ENCODE peak calls at places on chromosomes 1 and 21, in eight cellular contexts. N, I, X, B, G, J, O and T are unnamed samples.

GRCh38 chr21:38925923-38926322 is 120.2 kb downstream of the ETS2 start:
- DNase-seq in N (no peak), I (peak), X (peak), B (no peak), G (no peak), J (peak), O (peak), T (no peak)

GRCh38 chr1:203326830-203327683 is 21.7 kb downstream of the BTG2 start:
- DNase-seq in N (peak), I (peak), X (peak), B (peak), G (peak), J (peak), O (peak), T (peak)

GRCh38 chr1:109890115-109890953 is 20.3 kb upstream of the CSF1 start:
- DNase-seq in N (no peak), I (no peak), X (no peak), B (no peak), G (peak), J (no peak), O (no peak), T (no peak)

GRCh38 chr1:187626056-187626455 is 797.3 kb downstream of the PLA2G4A start:
- DNase-seq in N (no peak), I (no peak), X (no peak), B (no peak), G (no peak), J (no peak), O (no peak), T (no peak)

GRCh38 chr1:47894718-47895393 is 102.3 kb downstream of the TRABD2B start:
- DNase-seq in N (no peak), I (no peak), X (no peak), B (no peak), G (no peak), J (no peak), O (peak), T (no peak)

GRCh38 chr1:84403362-84403761 is 5.1 kb downstream of the DNASE2B start:
- DNase-seq in N (no peak), I (no peak), X (no peak), B (no peak), G (no peak), J (no peak), O (no peak), T (no peak)

GRCh38 chr1:235643837-235644692 is 5.5 kb downstream of the GNG4 start:
- DNase-seq in N (no peak), I (peak), X (no peak), B (no peak), G (no peak), J (no peak), O (no peak), T (no peak)

GRCh38 chr1:228994691-228995090 is 259.4 kb downstream of the RHOU start:
- DNase-seq in N (no peak), I (no peak), X (no peak), B (no peak), G (no peak), J (no peak), O (no peak), T (no peak)

GRCh38 chr1:152855661-152856060 is 4.1 kb upstream of the LCE7A start:
- DNase-seq in N (no peak), I (no peak), X (no peak), B (no peak), G (no peak), J (no peak), O (no peak), T (no peak)

GRCh38 chr1:116374340-116375164 is 1.5 kb downstream of the ATP1A1 start:
- DNase-seq in N (peak), I (no peak), X (no peak), B (no peak), G (no peak), J (no peak), O (no peak), T (no peak)

GRCh38 chr1:62672029-62672428 is 16.2 kb downstream of the DOCK7 start:
- DNase-seq in N (no peak), I (no peak), X (no peak), B (no peak), G (no peak), J (no peak), O (no peak), T (no peak)

GRCh38 chr1:56146449-56146848 is 432.9 kb downstream of the PLPP3 start:
- DNase-seq in N (no peak), I (peak), X (no peak), B (no peak), G (no peak), J (peak), O (peak), T (no peak)

GRCh38 chr1:171501305-171502021 is 16.1 kb downstream of the PRRC2C start:
- DNase-seq in N (no peak), I (no peak), X (no peak), B (no peak), G (no peak), J (no peak), O (no peak), T (no peak)

GRCh38 chr1:239603530-239603929 is 217.2 kb downstream of the CHRM3 start:
- DNase-seq in N (no peak), I (no peak), X (no peak), B (no peak), G (no peak), J (no peak), O (no peak), T (no peak)

GRCh38 chr1:166730299-166730888 is 108.9 kb upstream of the POGK start:
- DNase-seq in N (no peak), I (no peak), X (no peak), B (no peak), G (no peak), J (no peak), O (no peak), T (no peak)

GRCh38 chr1:173427146-173428054 is 49.7 kb upstream of the PRDX6 start:
- DNase-seq in N (no peak), I (no peak), X (no peak), B (no peak), G (no peak), J (no peak), O (no peak), T (no peak)

GRCh38 chr1:57424231-57425027 is 569 bp upstream of the DAB1 start:
- DNase-seq in N (no peak), I (no peak), X (peak), B (peak), G (no peak), J (no peak), O (no peak), T (peak)

GRCh38 chr1:164668451-164668850 is 109.5 kb downstream of the PBX1 start:
- DNase-seq in N (no peak), I (no peak), X (no peak), B (no peak), G (no peak), J (no peak), O (no peak), T (no peak)

GRCh38 chr21:32094792-32095191 is 184.1 kb downstream of the MIS18A start:
- DNase-seq in N (no peak), I (no peak), X (no peak), B (no peak), G (no peak), J (no peak), O (no peak), T (no peak)

GRCh38 chr1:207858806-207859205 is 52.1 kb downstream of the CD34 start:
- DNase-seq in N (no peak), I (no peak), X (no peak), B (no peak), G (no peak), J (no peak), O (no peak), T (no peak)

GRCh38 chr1:27306892-27307850 is 14.8 kb upstream of the TMEM222 start:
- DNase-seq in N (no peak), I (no peak), X (no peak), B (peak), G (no peak), J (no peak), O (no peak), T (peak)

GRCh38 chr1:108704501-108704900 is 8.2 kb upstream of the FNDC7 start:
- DNase-seq in N (no peak), I (no peak), X (no peak), B (no peak), G (no peak), J (peak), O (peak), T (no peak)

GRCh38 chr1:171788696-171789095 is 7.2 kb downstream of the METTL13 start:
- DNase-seq in N (no peak), I (no peak), X (no peak), B (no peak), G (no peak), J (peak), O (no peak), T (no peak)

GRCh38 chr1:232047473-232047872 is 420.9 kb downstream of the DISC1 start:
- DNase-seq in N (no peak), I (no peak), X (no peak), B (no peak), G (no peak), J (no peak), O (no peak), T (no peak)

GRCh38 chr1:43524804-43525203 is 5.9 kb upstream of the PTPRF start:
- DNase-seq in N (no peak), I (no peak), X (no peak), B (no peak), G (no peak), J (no peak), O (no peak), T (no peak)

GRCh38 chr1:201990427-201990826 is 8.0 kb downstream of the RNPEP start:
- DNase-seq in N (no peak), I (no peak), X (no peak), B (no peak), G (no peak), J (no peak), O (no peak), T (no peak)

GRCh38 chr21:41170442-41170841 is 2.5 kb downstream of the BACE2 start:
- DNase-seq in N (no peak), I (no peak), X (no peak), B (no peak), G (no peak), J (no peak), O (peak), T (no peak)

GRCh38 chr1:195979646-195980045 is 628.6 kb downstream of the KCNT2 start:
- DNase-seq in N (no peak), I (no peak), X (no peak), B (no peak), G (no peak), J (no peak), O (no peak), T (no peak)

GRCh38 chr1:153253693-153254092 is 5.8 kb upstream of the LORICRIN start:
- DNase-seq in N (no peak), I (no peak), X (no peak), B (no peak), G (no peak), J (no peak), O (no peak), T (no peak)

GRCh38 chr1:220431840-220432239 is 96.1 kb upstream of the MARK1 start:
- DNase-seq in N (no peak), I (no peak), X (no peak), B (no peak), G (no peak), J (no peak), O (no peak), T (no peak)

GRCh38 chr1:51313961-51314777 is 16.2 kb downstream of the TTC39A start:
- DNase-seq in N (no peak), I (no peak), X (no peak), B (no peak), G (no peak), J (peak), O (no peak), T (no peak)

GRCh38 chr1:72186733-72187307 is 95.5 kb downstream of the NEGR1 start:
- DNase-seq in N (no peak), I (no peak), X (no peak), B (no peak), G (no peak), J (peak), O (no peak), T (no peak)